ENCODE peak calls at places on chromosomes 4 and X, in eight cellular contexts. D, G, M, N, V, Q, E and P are unnamed samples.

GRCh38 chr4:3248811-3249661 is at the start of gene MSANTD1:
- DNase-seq in V (no peak), M (no peak), N (peak), E (peak), Q (no peak), G (no peak), D (peak), P (no peak)

GRCh38 chr4:93747220-93747619 is 81.3 kb upstream of the ATOH1 start:
- DNase-seq in V (no peak), M (no peak), N (no peak), E (no peak), D (no peak), G (no peak), Q (no peak), P (no peak)

GRCh38 chrX:97021680-97022079 is 138.0 kb downstream of the RPA4 start:
- DNase-seq in V (no peak), E (peak), M (peak), G (no peak), N (no peak), Q (no peak), D (peak), P (no peak)

GRCh38 chrX:110163488-110163887 is 154.4 kb downstream of the AMMECR1 start:
- DNase-seq in E (peak), Q (no peak), V (no peak), D (no peak), G (no peak), N (no peak), M (no peak), P (no peak)

GRCh38 chr4:124727331-124727730 is 14.8 kb upstream of the ANKRD50 start:
- DNase-seq in D (no peak), N (no peak), G (no peak), E (no peak), M (no peak), V (no peak), Q (no peak), P (no peak)

GRCh38 chrX:17030580-17031285 is 84.3 kb downstream of the REPS2 start:
- DNase-seq in D (no peak), E (peak), V (no peak), G (peak), M (peak), Q (no peak), N (no peak), P (no peak)

GRCh38 chr4:100079264-100079663 is 111.0 kb downstream of the DDIT4L start:
- DNase-seq in Q (no peak), M (no peak), E (no peak), N (no peak), V (no peak), G (no peak), D (no peak), P (no peak)

GRCh38 chr4:65943076-65943475 is 272.8 kb upstream of the EPHA5 start:
- DNase-seq in Q (peak), G (peak), D (peak), E (peak), N (peak), M (peak), V (no peak), P (no peak)

GRCh38 chr4:130336585-130337217 is 1240.7 kb downstream of the C4orf33 start:
- DNase-seq in Q (no peak), D (peak), G (peak), V (no peak), E (peak), N (peak), M (peak), P (no peak)

GRCh38 chrX:19627533-19627932 is 112.2 kb upstream of the MAP3K15 start:
- DNase-seq in M (peak), G (no peak), D (no peak), E (peak), Q (no peak), N (no peak), V (no peak), P (no peak)

GRCh38 chr4:74039065-74039763 is 725 bp upstream of the CXCL3 start:
- DNase-seq in Q (no peak), E (peak), V (no peak), D (peak), M (no peak), N (no peak), G (no peak), P (no peak)

GRCh38 chr4:7335363-7336066 is 99.2 kb downstream of the PSAPL1 start:
- DNase-seq in D (no peak), N (peak), G (no peak), E (no peak), Q (peak), V (no peak), M (peak), P (peak)
- TF ChIP-seq CTCF in D (peak), N (peak), G (peak), E (peak), Q (peak), V (no peak), M (peak), P (peak)

GRCh38 chr4:169271692-169272007 is 894 bp upstream of the SH3RF1 start:
- DNase-seq in N (no peak), Q (no peak), M (no peak), G (no peak), V (no peak), E (no peak), D (no peak), P (no peak)

GRCh38 chr4:169274033-169274432 is 3.3 kb upstream of the SH3RF1 start:
- DNase-seq in M (no peak), D (no peak), N (no peak), G (no peak), V (no peak), E (no peak), Q (no peak), P (no peak)

GRCh38 chr4:169268951-169269781 is 1.6 kb downstream of the SH3RF1 start:
- DNase-seq in Q (no peak), V (no peak), G (no peak), N (peak), E (peak), D (peak), M (peak), P (no peak)

GRCh38 chr4:169272265-169272886 is 1.6 kb upstream of the SH3RF1 start:
- DNase-seq in N (no peak), V (no peak), M (no peak), Q (no peak), E (peak), D (peak), G (no peak), P (no peak)

DNA sequence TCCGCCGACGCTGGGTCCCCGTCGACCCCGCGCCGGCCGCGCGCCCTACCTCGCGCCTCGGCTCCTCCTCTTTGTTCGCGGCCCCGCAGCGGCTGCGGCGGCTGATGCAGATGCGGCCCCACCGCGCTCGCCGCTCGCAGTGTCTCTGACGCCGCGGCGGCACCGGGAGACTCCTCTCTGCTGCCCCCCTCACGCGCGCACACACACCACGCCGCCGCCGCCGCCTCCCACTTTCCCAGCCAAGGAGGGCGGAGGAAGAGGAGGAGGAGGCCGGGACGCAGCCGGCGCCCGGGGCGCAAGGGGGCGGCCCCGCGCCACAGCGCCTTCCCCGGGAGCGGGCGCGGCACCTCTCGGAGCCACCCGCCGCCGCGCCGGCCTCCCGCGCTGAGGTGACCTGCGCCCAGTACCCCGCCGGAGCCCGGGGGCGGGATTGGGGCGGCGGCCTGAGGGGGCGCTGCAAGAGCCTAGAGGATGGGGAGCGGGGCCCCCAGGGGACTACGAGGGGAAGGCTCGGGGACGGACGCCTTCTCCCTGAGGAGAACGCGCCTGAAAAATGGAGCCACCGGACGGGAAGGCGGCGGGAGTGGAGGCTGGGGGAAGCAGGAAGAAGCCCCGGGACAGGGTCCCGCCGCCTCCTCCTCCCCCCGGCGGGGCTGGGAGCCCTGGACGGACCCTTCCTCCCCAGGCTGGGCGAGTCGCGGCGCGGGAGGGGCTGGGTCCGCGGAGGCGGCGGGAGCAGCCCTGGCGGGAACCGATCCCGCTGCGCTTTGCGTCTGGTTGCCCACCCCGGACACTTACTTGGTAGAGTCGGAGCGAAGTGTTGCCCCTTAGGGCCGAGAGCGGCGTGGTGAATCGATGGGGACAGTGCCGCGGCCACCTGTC is at the start of gene SH3RF1:
- DNase-seq in M (peak), E (peak), V (peak), N (peak), D (peak), G (no peak), Q (peak), P (peak)
- TF ChIP-seq CTCF in M (no peak), E (no peak), V (no peak), N (peak), D (peak), G (peak), Q (no peak), P (peak)

DNA sequence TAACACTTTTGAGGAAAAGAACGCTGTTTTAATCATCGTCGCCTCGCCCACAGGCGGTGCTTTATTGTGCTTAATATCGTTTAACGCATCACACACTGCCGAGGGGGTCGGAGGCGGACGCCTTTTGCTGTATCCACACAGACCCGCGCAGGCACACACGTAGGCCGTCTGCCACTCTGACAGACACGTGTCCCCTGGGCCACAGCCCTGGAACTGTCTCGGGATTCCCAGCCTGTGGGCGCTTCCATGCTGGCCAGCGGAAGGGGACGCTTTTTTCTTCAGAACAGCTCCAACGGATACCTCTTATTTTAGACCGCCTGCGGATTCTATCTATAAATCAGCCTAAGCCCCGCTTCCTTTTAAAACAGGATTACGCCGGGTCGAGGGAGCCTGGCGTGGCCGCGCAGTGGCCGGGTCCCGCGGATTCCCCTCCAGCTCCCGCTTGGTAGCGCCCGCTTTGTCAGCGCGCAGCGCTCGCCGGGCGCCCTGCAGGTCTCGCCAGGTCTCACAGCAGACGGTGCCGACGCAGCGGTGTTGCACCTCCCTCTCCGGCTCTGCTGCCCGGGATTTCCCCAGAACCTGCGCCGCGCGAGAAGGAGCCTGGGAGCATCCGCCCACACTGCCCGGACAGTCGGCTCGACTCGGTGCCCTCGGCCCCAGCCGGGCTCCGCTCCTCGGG is at the start of gene NOCT:
- DNase-seq in D (peak), E (peak), V (peak), M (peak), N (peak), Q (peak), G (peak), P (peak)
- TF ChIP-seq CTCF in D (no peak), E (no peak), V (no peak), M (no peak), N (no peak), Q (no peak), G (no peak), P (peak)

GRCh38 chr4:186148335-186148975 is 42.9 kb upstream of the CYP4V2 start:
- DNase-seq in N (no peak), V (no peak), G (no peak), M (no peak), Q (no peak), E (no peak), D (no peak), P (no peak)

GRCh38 chr4:186146443-186146842 is 41.9 kb downstream of the FAM149A start:
- DNase-seq in M (no peak), E (no peak), D (no peak), V (no peak), G (no peak), N (no peak), Q (no peak), P (no peak)

GRCh38 chr4:186151499-186151898 is 39.9 kb upstream of the CYP4V2 start:
- DNase-seq in N (no peak), D (no peak), G (no peak), M (no peak), E (no peak), Q (no peak), V (no peak), P (no peak)

GRCh38 chr4:186150926-186151325 is 40.4 kb upstream of the CYP4V2 start:
- DNase-seq in N (no peak), D (no peak), E (no peak), Q (no peak), M (no peak), V (no peak), G (no peak), P (no peak)

GRCh38 chr4:186149872-186150271 is 41.5 kb upstream of the CYP4V2 start:
- DNase-seq in G (no peak), N (peak), E (peak), D (peak), Q (peak), V (no peak), M (peak), P (no peak)
- TF ChIP-seq CTCF in G (peak), N (peak), E (peak), D (peak), Q (peak), V (no peak), M (peak), P (peak)

GRCh38 chr4:169270156-169270809 is 473 bp downstream of the SH3RF1 start:
- DNase-seq in N (peak), D (no peak), M (peak), V (peak), E (no peak), G (no peak), Q (peak), P (peak)
- TF ChIP-seq CTCF in N (peak), D (peak), M (no peak), V (no peak), E (no peak), G (peak), Q (no peak), P (peak)

GRCh38 chr4:78517050-78517652 is 34.4 kb upstream of the ANXA3 start:
- DNase-seq in Q (no peak), G (peak), D (no peak), E (peak), M (peak), N (peak), V (no peak), P (no peak)

GRCh38 chr4:78519962-78520361 is 31.6 kb upstream of the ANXA3 start:
- DNase-seq in M (no peak), Q (no peak), D (no peak), G (no peak), V (no peak), E (no peak), N (no peak), P (no peak)

GRCh38 chr4:78518551-78518950 is 33.0 kb upstream of the ANXA3 start:
- DNase-seq in D (no peak), N (no peak), M (no peak), G (no peak), E (no peak), V (no peak), Q (no peak), P (no peak)

GRCh38 chr4:78524009-78524408 is 27.6 kb upstream of the ANXA3 start:
- DNase-seq in E (no peak), D (no peak), M (no peak), N (no peak), G (no peak), Q (no peak), V (no peak), P (no peak)

GRCh38 chr4:78520808-78521226 is 30.8 kb upstream of the ANXA3 start:
- DNase-seq in M (no peak), G (peak), D (no peak), E (peak), V (no peak), N (no peak), Q (no peak), P (no peak)
- TF ChIP-seq CTCF in M (no peak), G (peak), D (no peak), E (no peak), V (no peak), N (no peak), Q (no peak), P (no peak)

DNA sequence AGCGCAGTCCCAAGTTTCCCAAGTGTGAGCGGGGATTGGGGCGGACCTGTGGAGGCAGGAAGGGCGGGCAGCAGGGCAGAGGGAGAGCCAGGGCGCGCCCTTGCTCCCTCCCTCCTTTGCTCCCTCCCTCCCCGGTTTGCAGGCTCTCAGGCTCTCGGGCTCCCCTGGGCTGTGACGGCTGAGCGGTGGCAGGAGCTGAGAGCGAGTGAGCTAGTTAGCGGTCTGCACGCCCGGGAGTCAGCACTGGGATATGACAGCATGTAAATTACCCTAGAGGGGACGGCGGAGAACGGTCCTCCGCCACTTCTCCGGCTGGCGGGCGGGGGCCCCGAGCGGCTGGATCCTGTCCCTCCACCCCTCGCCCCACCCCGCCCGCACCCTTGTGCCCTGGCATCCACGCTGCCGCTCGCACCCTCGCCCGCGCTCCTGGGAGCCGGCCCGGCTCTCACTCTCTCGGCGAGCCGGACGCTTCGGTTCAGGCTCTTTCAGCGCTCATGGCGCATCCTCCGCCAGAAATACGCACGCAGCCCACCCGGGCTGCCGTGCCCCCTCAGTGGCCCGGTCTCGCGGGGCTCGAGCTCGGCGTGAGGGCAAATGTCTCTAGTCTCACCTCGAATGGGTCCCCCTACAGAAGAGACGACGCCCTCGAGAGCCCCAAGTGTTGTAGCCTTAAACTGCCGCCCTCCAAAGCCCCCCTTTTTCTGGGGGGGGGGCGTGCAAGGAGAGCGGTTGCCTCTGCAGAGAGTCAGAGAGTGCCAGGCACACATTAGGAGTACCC is at the start of gene TSC22D3:
- DNase-seq in G (no peak), V (peak), D (peak), M (peak), Q (peak), E (peak), N (peak), P (peak)
- TF ChIP-seq CTCF in G (no peak), V (no peak), D (peak), M (no peak), Q (no peak), E (no peak), N (no peak), P (no peak)

GRCh38 chr4:158496030-158496741 is 25.5 kb upstream of the RXFP1 start:
- DNase-seq in M (peak), E (no peak), G (no peak), V (no peak), N (peak), D (peak), Q (peak), P (peak)
- TF ChIP-seq CTCF in M (peak), E (peak), G (peak), V (no peak), N (peak), D (peak), Q (peak), P (peak)

GRCh38 chr4:108635070-108635655 is 14.8 kb downstream of the RPL34 start:
- DNase-seq in Q (no peak), N (no peak), G (no peak), M (peak), D (no peak), V (no peak), E (peak), P (no peak)

GRCh38 chr4:108636246-108636645 is 14.2 kb upstream of the OSTC start:
- DNase-seq in N (no peak), Q (no peak), E (peak), G (no peak), D (no peak), M (no peak), V (no peak), P (no peak)

GRCh38 chr4:108637856-108638255 is 12.5 kb upstream of the OSTC start:
- DNase-seq in M (no peak), E (peak), Q (no peak), V (no peak), N (no peak), D (no peak), G (no peak), P (no peak)
- TF ChIP-seq CTCF in M (peak), E (peak), Q (no peak), V (no peak), N (peak), D (peak), G (peak), P (no peak)